ENCODE peak calls at places on chromosomes 6 and 20, in nine cellular contexts. Y is OCI-M1; P is GM13976; W is T follicular helper cell; K is GM18507; C is left kidney; X is ureter; B is COR-L47; Z is activated CD8-positive, alpha-beta T cell treated with anti-CD3 and anti-CD28 coated beads for 36 hours. J is an unnamed sample.

GRCh38 chr6:16405349-16405865 is 167.0 kb downstream of the GMPR start:
- DNase-seq in Y (no peak), P (no peak), W (no peak), K (no peak), C (peak), X (no peak), B (no peak), Z (no peak), J (no peak)

GRCh38 chr6:101640131-101640530 is 246.6 kb downstream of the GRIK2 start:
- DNase-seq in Y (no peak), P (no peak), W (no peak), K (no peak), C (no peak), X (no peak), B (no peak), Z (no peak), J (no peak)

GRCh38 chr6:31178143-31179041 is 7.9 kb upstream of the POU5F1 start:
- DNase-seq in Y (peak), P (no peak), W (no peak), K (no peak), C (no peak), X (no peak), B (no peak), Z (no peak), J (no peak)

GRCh38 chr20:11537032-11537431 is 380.7 kb upstream of the BTBD3 start:
- DNase-seq in Y (no peak), P (no peak), W (no peak), K (no peak), C (no peak), X (no peak), B (no peak), Z (no peak), J (no peak)

GRCh38 chr20:51333971-51334370 is 208.5 kb downstream of the NFATC2 start:
- DNase-seq in Y (no peak), P (no peak), W (no peak), K (no peak), C (no peak), X (no peak), B (no peak), Z (no peak), J (no peak)

GRCh38 chr6:118283759-118284158 is 264.3 kb upstream of the PLN start:
- DNase-seq in Y (peak), P (peak), W (peak), K (no peak), C (peak), X (peak), B (peak), Z (peak), J (peak)

GRCh38 chr20:50450961-50451752 is 59.0 kb upstream of the PTPN1 start:
- DNase-seq in Y (peak), P (peak), W (no peak), K (peak), C (peak), X (no peak), B (no peak), Z (peak), J (peak)

GRCh38 chr20:21496452-21496851 is 17.4 kb downstream of the NKX2-2 start:
- DNase-seq in Y (no peak), P (no peak), W (no peak), K (no peak), C (no peak), X (no peak), B (no peak), Z (no peak), J (no peak)

GRCh38 chr6:79833806-79834205 is 113.5 kb downstream of the ELOVL4 start:
- DNase-seq in Y (no peak), P (no peak), W (no peak), K (no peak), C (no peak), X (no peak), B (no peak), Z (no peak), J (no peak)

GRCh38 chr20:35191419-35191818 is 19.5 kb downstream of the PROCR start:
- DNase-seq in Y (peak), P (no peak), W (no peak), K (no peak), C (no peak), X (no peak), B (no peak), Z (no peak), J (no peak)

GRCh38 chr6:156991971-156992370 is 214.8 kb downstream of the ARID1B start:
- DNase-seq in Y (no peak), P (no peak), W (no peak), K (no peak), C (no peak), X (no peak), B (no peak), Z (no peak), J (no peak)

GRCh38 chr20:45833030-45833882 is at the start of gene SNX21:
- DNase-seq in Y (peak), P (peak), W (peak), K (no peak), C (peak), X (peak), B (no peak), Z (peak), J (peak)

GRCh38 chr6:132270745-132271414 is 130.4 kb downstream of the MOXD1 start:
- DNase-seq in Y (no peak), P (no peak), W (no peak), K (no peak), C (peak), X (no peak), B (peak), Z (no peak), J (no peak)